ENCODE peak calls at places on chromosome 7, in ten cellular contexts. One of them, this sample, is unnamed.

GRCh38 chr7:36155811-36156361 is 2.8 kb downstream of the EEPD1 start:
- DNase-seq in central memory CD4-positive, alpha-beta T cell: no peak
- DNase-seq in activated naive CD8-positive, alpha-beta T cell treated with anti-CD3 and anti-CD28 coated beads for 36 hours: no peak
- DNase-seq in breast epithelium: peak
- DNase-seq in AML-193: peak
- DNase-seq in epithelial cell of esophagus: no peak
- DNase-seq in adipocyte: no peak
- DNase-seq in brain pericyte: peak
- DNase-seq in GM23248: peak
- DNase-seq in posterior vena cava: no peak
- DNase-seq in this sample: no peak

GRCh38 chr7:50852901-50853300 is 70.2 kb upstream of the GRB10 start:
- DNase-seq in posterior vena cava: no peak
- DNase-seq in activated naive CD8-positive, alpha-beta T cell treated with anti-CD3 and anti-CD28 coated beads for 36 hours: no peak
- DNase-seq in AML-193: no peak
- DNase-seq in central memory CD4-positive, alpha-beta T cell: no peak
- DNase-seq in adipocyte: no peak
- DNase-seq in GM23248: no peak
- DNase-seq in brain pericyte: no peak
- DNase-seq in breast epithelium: no peak
- DNase-seq in epithelial cell of esophagus: no peak
- DNase-seq in this sample: no peak

GRCh38 chr7:24702674-24703235 is 54.5 kb downstream of the GSDME start:
- DNase-seq in breast epithelium: no peak
- DNase-seq in epithelial cell of esophagus: no peak
- DNase-seq in activated naive CD8-positive, alpha-beta T cell treated with anti-CD3 and anti-CD28 coated beads for 36 hours: no peak
- DNase-seq in brain pericyte: no peak
- DNase-seq in GM23248: peak
- DNase-seq in adipocyte: peak
- DNase-seq in posterior vena cava: no peak
- DNase-seq in central memory CD4-positive, alpha-beta T cell: no peak
- DNase-seq in AML-193: no peak
- DNase-seq in this sample: no peak

GRCh38 chr7:16728811-16729210 is 24.7 kb upstream of the TSPAN13 start:
- DNase-seq in epithelial cell of esophagus: no peak
- DNase-seq in posterior vena cava: no peak
- DNase-seq in central memory CD4-positive, alpha-beta T cell: no peak
- DNase-seq in breast epithelium: no peak
- DNase-seq in adipocyte: no peak
- DNase-seq in GM23248: peak
- DNase-seq in AML-193: no peak
- DNase-seq in activated naive CD8-positive, alpha-beta T cell treated with anti-CD3 and anti-CD28 coated beads for 36 hours: no peak
- DNase-seq in brain pericyte: no peak
- DNase-seq in this sample: no peak

GRCh38 chr7:4634166-4634565 is 47.9 kb upstream of the FOXK1 start:
- DNase-seq in brain pericyte: no peak
- DNase-seq in activated naive CD8-positive, alpha-beta T cell treated with anti-CD3 and anti-CD28 coated beads for 36 hours: no peak
- DNase-seq in breast epithelium: no peak
- DNase-seq in adipocyte: peak
- DNase-seq in AML-193: no peak
- DNase-seq in GM23248: peak
- DNase-seq in central memory CD4-positive, alpha-beta T cell: no peak
- DNase-seq in epithelial cell of esophagus: peak
- DNase-seq in posterior vena cava: peak
- DNase-seq in this sample: no peak

GRCh38 chr7:55075464-55075971 is 56.7 kb downstream of the EGFR start:
- DNase-seq in central memory CD4-positive, alpha-beta T cell: no peak
- DNase-seq in breast epithelium: peak
- DNase-seq in adipocyte: peak
- DNase-seq in AML-193: no peak
- DNase-seq in GM23248: peak
- DNase-seq in posterior vena cava: no peak
- DNase-seq in brain pericyte: no peak
- DNase-seq in activated naive CD8-positive, alpha-beta T cell treated with anti-CD3 and anti-CD28 coated beads for 36 hours: no peak
- DNase-seq in epithelial cell of esophagus: no peak
- DNase-seq in this sample: no peak

GRCh38 chr7:11369696-11370095 is 396.0 kb downstream of the PHF14 start:
- DNase-seq in epithelial cell of esophagus: no peak
- DNase-seq in brain pericyte: no peak
- DNase-seq in posterior vena cava: no peak
- DNase-seq in AML-193: no peak
- DNase-seq in activated naive CD8-positive, alpha-beta T cell treated with anti-CD3 and anti-CD28 coated beads for 36 hours: no peak
- DNase-seq in adipocyte: no peak
- DNase-seq in GM23248: no peak
- DNase-seq in breast epithelium: no peak
- DNase-seq in central memory CD4-positive, alpha-beta T cell: no peak
- DNase-seq in this sample: no peak

GRCh38 chr7:151893405-151893923 is 16.5 kb upstream of the PRKAG2 start:
- DNase-seq in posterior vena cava: no peak
- DNase-seq in activated naive CD8-positive, alpha-beta T cell treated with anti-CD3 and anti-CD28 coated beads for 36 hours: no peak
- DNase-seq in breast epithelium: no peak
- DNase-seq in GM23248: no peak
- DNase-seq in epithelial cell of esophagus: no peak
- DNase-seq in AML-193: no peak
- DNase-seq in brain pericyte: no peak
- DNase-seq in central memory CD4-positive, alpha-beta T cell: no peak
- DNase-seq in adipocyte: no peak
- DNase-seq in this sample: no peak

GRCh38 chr7:155808551-155809331 is 3.5 kb downstream of the SHH start:
- DNase-seq in activated naive CD8-positive, alpha-beta T cell treated with anti-CD3 and anti-CD28 coated beads for 36 hours: peak
- DNase-seq in epithelial cell of esophagus: no peak
- DNase-seq in AML-193: no peak
- DNase-seq in brain pericyte: no peak
- DNase-seq in breast epithelium: no peak
- DNase-seq in GM23248: no peak
- DNase-seq in central memory CD4-positive, alpha-beta T cell: no peak
- DNase-seq in adipocyte: no peak
- DNase-seq in posterior vena cava: no peak
- DNase-seq in this sample: no peak

GRCh38 chr7:27181176-27181520 is 3.9 kb downstream of the HOXA11 start:
- DNase-seq in breast epithelium: no peak
- DNase-seq in central memory CD4-positive, alpha-beta T cell: no peak
- DNase-seq in AML-193: no peak
- DNase-seq in GM23248: peak
- DNase-seq in posterior vena cava: no peak
- DNase-seq in epithelial cell of esophagus: no peak
- DNase-seq in adipocyte: no peak
- DNase-seq in activated naive CD8-positive, alpha-beta T cell treated with anti-CD3 and anti-CD28 coated beads for 36 hours: no peak
- DNase-seq in brain pericyte: no peak
- DNase-seq in this sample: no peak

GRCh38 chr7:105677803-105678583 is 96.7 kb upstream of the EFCAB10 start:
- DNase-seq in adipocyte: no peak
- DNase-seq in breast epithelium: peak
- DNase-seq in AML-193: peak
- DNase-seq in brain pericyte: no peak
- DNase-seq in activated naive CD8-positive, alpha-beta T cell treated with anti-CD3 and anti-CD28 coated beads for 36 hours: peak
- DNase-seq in epithelial cell of esophagus: peak
- DNase-seq in central memory CD4-positive, alpha-beta T cell: peak
- DNase-seq in GM23248: peak
- DNase-seq in posterior vena cava: peak
- DNase-seq in this sample: peak

GRCh38 chr7:137734221-137734620 is 112.6 kb downstream of the DGKI start:
- DNase-seq in breast epithelium: no peak
- DNase-seq in epithelial cell of esophagus: no peak
- DNase-seq in adipocyte: peak
- DNase-seq in AML-193: no peak
- DNase-seq in posterior vena cava: no peak
- DNase-seq in activated naive CD8-positive, alpha-beta T cell treated with anti-CD3 and anti-CD28 coated beads for 36 hours: no peak
- DNase-seq in GM23248: peak
- DNase-seq in brain pericyte: no peak
- DNase-seq in central memory CD4-positive, alpha-beta T cell: no peak
- DNase-seq in this sample: no peak

GRCh38 chr7:76080211-76080610 is 32.3 kb downstream of the MDH2 start:
- DNase-seq in activated naive CD8-positive, alpha-beta T cell treated with anti-CD3 and anti-CD28 coated beads for 36 hours: no peak
- DNase-seq in breast epithelium: no peak
- DNase-seq in brain pericyte: no peak
- DNase-seq in AML-193: no peak
- DNase-seq in GM23248: no peak
- DNase-seq in central memory CD4-positive, alpha-beta T cell: no peak
- DNase-seq in posterior vena cava: no peak
- DNase-seq in epithelial cell of esophagus: no peak
- DNase-seq in adipocyte: no peak
- DNase-seq in this sample: no peak

GRCh38 chr7:22697897-22698645 is 28.9 kb upstream of the IL6 start:
- DNase-seq in central memory CD4-positive, alpha-beta T cell: peak
- DNase-seq in epithelial cell of esophagus: no peak
- DNase-seq in activated naive CD8-positive, alpha-beta T cell treated with anti-CD3 and anti-CD28 coated beads for 36 hours: peak
- DNase-seq in AML-193: peak
- DNase-seq in brain pericyte: no peak
- DNase-seq in posterior vena cava: no peak
- DNase-seq in GM23248: no peak
- DNase-seq in breast epithelium: no peak
- DNase-seq in adipocyte: no peak
- DNase-seq in this sample: no peak

GRCh38 chr7:106143711-106144347 is 31.7 kb upstream of the SYPL1 start:
- DNase-seq in brain pericyte: no peak
- DNase-seq in activated naive CD8-positive, alpha-beta T cell treated with anti-CD3 and anti-CD28 coated beads for 36 hours: no peak
- DNase-seq in GM23248: no peak
- DNase-seq in posterior vena cava: no peak
- DNase-seq in central memory CD4-positive, alpha-beta T cell: no peak
- DNase-seq in AML-193: no peak
- DNase-seq in adipocyte: no peak
- DNase-seq in epithelial cell of esophagus: no peak
- DNase-seq in breast epithelium: no peak
- DNase-seq in this sample: no peak

GRCh38 chr7:628041-628763 is 98.3 kb upstream of the DNAAF5 start:
- DNase-seq in posterior vena cava: no peak
- DNase-seq in adipocyte: no peak
- DNase-seq in AML-193: no peak
- DNase-seq in activated naive CD8-positive, alpha-beta T cell treated with anti-CD3 and anti-CD28 coated beads for 36 hours: no peak
- DNase-seq in central memory CD4-positive, alpha-beta T cell: no peak
- DNase-seq in brain pericyte: no peak
- DNase-seq in epithelial cell of esophagus: no peak
- DNase-seq in breast epithelium: no peak
- DNase-seq in GM23248: no peak
- DNase-seq in this sample: no peak

GRCh38 chr7:945556-946255 is 8.8 kb downstream of the ADAP1 start:
- DNase-seq in AML-193: no peak
- DNase-seq in breast epithelium: peak
- DNase-seq in adipocyte: no peak
- DNase-seq in activated naive CD8-positive, alpha-beta T cell treated with anti-CD3 and anti-CD28 coated beads for 36 hours: no peak
- DNase-seq in epithelial cell of esophagus: peak
- DNase-seq in posterior vena cava: peak
- DNase-seq in brain pericyte: no peak
- DNase-seq in GM23248: no peak
- DNase-seq in central memory CD4-positive, alpha-beta T cell: no peak
- DNase-seq in this sample: no peak

GRCh38 chr7:47088329-47089067 is 493.4 kb downstream of the TNS3 start:
- DNase-seq in breast epithelium: peak
- DNase-seq in posterior vena cava: no peak
- DNase-seq in GM23248: peak
- DNase-seq in adipocyte: peak
- DNase-seq in brain pericyte: peak
- DNase-seq in activated naive CD8-positive, alpha-beta T cell treated with anti-CD3 and anti-CD28 coated beads for 36 hours: peak
- DNase-seq in central memory CD4-positive, alpha-beta T cell: no peak
- DNase-seq in epithelial cell of esophagus: peak
- DNase-seq in AML-193: peak
- DNase-seq in this sample: peak

GRCh38 chr7:112049555-112049954 is 156.6 kb downstream of the DOCK4 start:
- DNase-seq in posterior vena cava: no peak
- DNase-seq in central memory CD4-positive, alpha-beta T cell: no peak
- DNase-seq in adipocyte: no peak
- DNase-seq in AML-193: no peak
- DNase-seq in brain pericyte: no peak
- DNase-seq in GM23248: no peak
- DNase-seq in activated naive CD8-positive, alpha-beta T cell treated with anti-CD3 and anti-CD28 coated beads for 36 hours: no peak
- DNase-seq in breast epithelium: no peak
- DNase-seq in epithelial cell of esophagus: no peak
- DNase-seq in this sample: no peak

GRCh38 chr7:105934577-105935185 is 28.4 kb upstream of the CDHR3 start:
- DNase-seq in activated naive CD8-positive, alpha-beta T cell treated with anti-CD3 and anti-CD28 coated beads for 36 hours: no peak
- DNase-seq in breast epithelium: no peak
- DNase-seq in GM23248: peak
- DNase-seq in adipocyte: peak
- DNase-seq in brain pericyte: no peak
- DNase-seq in epithelial cell of esophagus: no peak
- DNase-seq in central memory CD4-positive, alpha-beta T cell: no peak
- DNase-seq in posterior vena cava: no peak
- DNase-seq in AML-193: peak
- DNase-seq in this sample: no peak

GRCh38 chr7:1512781-1513656 is 8.8 kb upstream of the INTS1 start:
- DNase-seq in adipocyte: peak
- DNase-seq in epithelial cell of esophagus: peak
- DNase-seq in AML-193: peak
- DNase-seq in brain pericyte: no peak
- DNase-seq in posterior vena cava: peak
- DNase-seq in GM23248: peak
- DNase-seq in central memory CD4-positive, alpha-beta T cell: peak
- DNase-seq in breast epithelium: peak
- DNase-seq in activated naive CD8-positive, alpha-beta T cell treated with anti-CD3 and anti-CD28 coated beads for 36 hours: peak
- DNase-seq in this sample: peak

GRCh38 chr7:29017666-29018065 is 59.5 kb upstream of the TRIL start:
- DNase-seq in AML-193: no peak
- DNase-seq in posterior vena cava: no peak
- DNase-seq in adipocyte: peak
- DNase-seq in central memory CD4-positive, alpha-beta T cell: no peak
- DNase-seq in breast epithelium: no peak
- DNase-seq in brain pericyte: no peak
- DNase-seq in GM23248: peak
- DNase-seq in activated naive CD8-positive, alpha-beta T cell treated with anti-CD3 and anti-CD28 coated beads for 36 hours: no peak
- DNase-seq in epithelial cell of esophagus: no peak
- DNase-seq in this sample: no peak

GRCh38 chr7:100823140-100823525 is 4.2 kb downstream of the EPHB4 start:
- DNase-seq in epithelial cell of esophagus: no peak
- DNase-seq in activated naive CD8-positive, alpha-beta T cell treated with anti-CD3 and anti-CD28 coated beads for 36 hours: no peak
- DNase-seq in adipocyte: no peak
- DNase-seq in central memory CD4-positive, alpha-beta T cell: no peak
- DNase-seq in brain pericyte: no peak
- DNase-seq in breast epithelium: no peak
- DNase-seq in AML-193: no peak
- DNase-seq in posterior vena cava: no peak
- DNase-seq in GM23248: no peak
- DNase-seq in this sample: no peak

GRCh38 chr7:115838829-115839228 is 191.7 kb downstream of the TFEC start:
- DNase-seq in activated naive CD8-positive, alpha-beta T cell treated with anti-CD3 and anti-CD28 coated beads for 36 hours: no peak
- DNase-seq in posterior vena cava: no peak
- DNase-seq in adipocyte: peak
- DNase-seq in brain pericyte: no peak
- DNase-seq in AML-193: no peak
- DNase-seq in epithelial cell of esophagus: peak
- DNase-seq in central memory CD4-positive, alpha-beta T cell: no peak
- DNase-seq in breast epithelium: no peak
- DNase-seq in GM23248: peak
- DNase-seq in this sample: no peak

GRCh38 chr7:596071-596818 is 76.6 kb upstream of the PDGFA start:
- DNase-seq in AML-193: no peak
- DNase-seq in posterior vena cava: no peak
- DNase-seq in central memory CD4-positive, alpha-beta T cell: no peak
- DNase-seq in breast epithelium: no peak
- DNase-seq in GM23248: no peak
- DNase-seq in brain pericyte: no peak
- DNase-seq in epithelial cell of esophagus: no peak
- DNase-seq in adipocyte: no peak
- DNase-seq in activated naive CD8-positive, alpha-beta T cell treated with anti-CD3 and anti-CD28 coated beads for 36 hours: no peak
- DNase-seq in this sample: no peak

GRCh38 chr7:36264123-36264916 is 111.3 kb downstream of the EEPD1 start:
- DNase-seq in breast epithelium: no peak
- DNase-seq in central memory CD4-positive, alpha-beta T cell: no peak
- DNase-seq in GM23248: peak
- DNase-seq in brain pericyte: no peak
- DNase-seq in epithelial cell of esophagus: no peak
- DNase-seq in activated naive CD8-positive, alpha-beta T cell treated with anti-CD3 and anti-CD28 coated beads for 36 hours: no peak
- DNase-seq in AML-193: peak
- DNase-seq in posterior vena cava: no peak
- DNase-seq in adipocyte: no peak
- DNase-seq in this sample: peak

GRCh38 chr7:118148930-118149329 is 35.0 kb upstream of the LSM8 start:
- DNase-seq in AML-193: no peak
- DNase-seq in activated naive CD8-positive, alpha-beta T cell treated with anti-CD3 and anti-CD28 coated beads for 36 hours: no peak
- DNase-seq in brain pericyte: no peak
- DNase-seq in central memory CD4-positive, alpha-beta T cell: no peak
- DNase-seq in epithelial cell of esophagus: no peak
- DNase-seq in posterior vena cava: no peak
- DNase-seq in breast epithelium: no peak
- DNase-seq in GM23248: peak
- DNase-seq in adipocyte: no peak
- DNase-seq in this sample: no peak

GRCh38 chr7:133297093-133297492 is 44.2 kb downstream of the EXOC4 start:
- DNase-seq in GM23248: no peak
- DNase-seq in breast epithelium: no peak
- DNase-seq in AML-193: no peak
- DNase-seq in central memory CD4-positive, alpha-beta T cell: no peak
- DNase-seq in posterior vena cava: no peak
- DNase-seq in activated naive CD8-positive, alpha-beta T cell treated with anti-CD3 and anti-CD28 coated beads for 36 hours: no peak
- DNase-seq in epithelial cell of esophagus: no peak
- DNase-seq in brain pericyte: no peak
- DNase-seq in adipocyte: no peak
- DNase-seq in this sample: no peak

This sample was measured in HL-60.